ENCODE peak calls at places on chromosome 21, in seven cellular contexts. T, O, X, F, B, D and A are unnamed samples.

GRCh38 chr21:41964171-41964570 is 10.4 kb upstream of the C2CD2 start:
- DNase-seq in T (no peak), O (no peak), X (no peak), F (no peak), B (no peak), D (no peak), A (no peak)

GRCh38 chr21:28496517-28496916 is 496.2 kb downstream of the LTN1 start:
- DNase-seq in T (no peak), O (no peak), X (no peak), F (no peak), B (no peak), D (no peak), A (no peak)

GRCh38 chr21:36753556-36753955 is 54.6 kb downstream of the SIM2 start:
- DNase-seq in T (no peak), O (no peak), X (no peak), F (no peak), B (no peak), D (no peak), A (no peak)

GRCh38 chr21:46180778-46181391 is 3.4 kb downstream of the SPATC1L start:
- DNase-seq in T (no peak), O (no peak), X (no peak), F (no peak), B (no peak), D (no peak), A (no peak)

GRCh38 chr21:41662161-41662560 is 104.7 kb downstream of the RIPK4 start:
- DNase-seq in T (no peak), O (no peak), X (no peak), F (no peak), B (no peak), D (no peak), A (no peak)

GRCh38 chr21:39083377-39084008 is 99.8 kb downstream of the PSMG1 start:
- DNase-seq in T (peak), O (peak), X (no peak), F (no peak), B (no peak), D (peak), A (no peak)

GRCh38 chr21:31509108-31510017 is 150.1 kb upstream of the SOD1 start:
- DNase-seq in T (no peak), O (no peak), X (no peak), F (peak), B (no peak), D (no peak), A (no peak)

GRCh38 chr21:17139696-17140095 is 373.1 kb upstream of the CXADR start:
- DNase-seq in T (no peak), O (no peak), X (no peak), F (no peak), B (no peak), D (no peak), A (no peak)

GRCh38 chr21:14383596-14384210 is 757 bp upstream of the HSPA13 start:
- DNase-seq in T (no peak), O (no peak), X (no peak), F (peak), B (no peak), D (no peak), A (no peak)

GRCh38 chr21:31198575-31198974 is 145.5 kb downstream of the TIAM1 start:
- DNase-seq in T (no peak), O (no peak), X (no peak), F (peak), B (no peak), D (peak), A (no peak)

GRCh38 chr21:41973861-41974751 is 20.3 kb upstream of the C2CD2 start:
- DNase-seq in T (no peak), O (no peak), X (no peak), F (peak), B (no peak), D (no peak), A (no peak)

GRCh38 chr21:35438643-35439404 is 389.7 kb upstream of the RUNX1 start:
- DNase-seq in T (no peak), O (no peak), X (no peak), F (peak), B (peak), D (no peak), A (no peak)

GRCh38 chr21:36901575-36901974 is 64.9 kb downstream of the HLCS start:
- DNase-seq in T (no peak), O (no peak), X (no peak), F (no peak), B (no peak), D (no peak), A (no peak)

GRCh38 chr21:35720065-35720810 is 340.1 kb downstream of the SETD4 start:
- DNase-seq in T (no peak), O (no peak), X (no peak), F (no peak), B (no peak), D (no peak), A (no peak)

GRCh38 chr21:34351786-34352241 is 12.0 kb upstream of the KCNE2 start:
- DNase-seq in T (no peak), O (no peak), X (peak), F (peak), B (peak), D (peak), A (no peak)

GRCh38 chr21:44074315-44074958 is 32.8 kb upstream of the PWP2 start:
- DNase-seq in T (no peak), O (no peak), X (no peak), F (no peak), B (no peak), D (no peak), A (no peak)

GRCh38 chr21:44067011-44067839 is 40.0 kb upstream of the PWP2 start:
- DNase-seq in T (no peak), O (no peak), X (no peak), F (no peak), B (no peak), D (no peak), A (no peak)

GRCh38 chr21:44070391-44070790 is 36.8 kb upstream of the PWP2 start:
- DNase-seq in T (no peak), O (no peak), X (no peak), F (no peak), B (no peak), D (no peak), A (no peak)

GRCh38 chr21:44072111-44072510 is 35.1 kb upstream of the PWP2 start:
- DNase-seq in T (no peak), O (no peak), X (no peak), F (no peak), B (no peak), D (no peak), A (no peak)

GRCh38 chr21:44071359-44072104 is 35.7 kb upstream of the PWP2 start:
- DNase-seq in T (no peak), O (no peak), X (no peak), F (no peak), B (no peak), D (no peak), A (no peak)
- TF ChIP-seq CTCF in T (no peak), O (no peak), X (no peak), F (no peak), B (no peak), D (no peak), A (no peak)

GRCh38 chr21:26842976-26843911 is 2.0 kb downstream of the ADAMTS1 start:
- DNase-seq in T (peak), O (peak), X (peak), F (no peak), B (no peak), D (peak), A (no peak)

GRCh38 chr21:26843912-26844257 is 1.3 kb downstream of the ADAMTS1 start:
- DNase-seq in T (no peak), O (no peak), X (peak), F (no peak), B (no peak), D (no peak), A (no peak)

GRCh38 chr21:26845750-26846035 is 484 bp upstream of the ADAMTS1 start:
- DNase-seq in T (no peak), O (no peak), X (no peak), F (no peak), B (no peak), D (no peak), A (no peak)

GRCh38 chr21:26845066-26845749 is at the start of gene ADAMTS1:
- DNase-seq in T (peak), O (peak), X (peak), F (no peak), B (no peak), D (peak), A (no peak)

GRCh38 chr21:26844258-26845065 is 747 bp downstream of the ADAMTS1 start:
- DNase-seq in T (peak), O (peak), X (peak), F (no peak), B (no peak), D (peak), A (no peak)
- TF ChIP-seq CTCF in T (no peak), O (no peak), X (no peak), F (no peak), B (no peak), D (no peak), A (no peak)

DNA sequence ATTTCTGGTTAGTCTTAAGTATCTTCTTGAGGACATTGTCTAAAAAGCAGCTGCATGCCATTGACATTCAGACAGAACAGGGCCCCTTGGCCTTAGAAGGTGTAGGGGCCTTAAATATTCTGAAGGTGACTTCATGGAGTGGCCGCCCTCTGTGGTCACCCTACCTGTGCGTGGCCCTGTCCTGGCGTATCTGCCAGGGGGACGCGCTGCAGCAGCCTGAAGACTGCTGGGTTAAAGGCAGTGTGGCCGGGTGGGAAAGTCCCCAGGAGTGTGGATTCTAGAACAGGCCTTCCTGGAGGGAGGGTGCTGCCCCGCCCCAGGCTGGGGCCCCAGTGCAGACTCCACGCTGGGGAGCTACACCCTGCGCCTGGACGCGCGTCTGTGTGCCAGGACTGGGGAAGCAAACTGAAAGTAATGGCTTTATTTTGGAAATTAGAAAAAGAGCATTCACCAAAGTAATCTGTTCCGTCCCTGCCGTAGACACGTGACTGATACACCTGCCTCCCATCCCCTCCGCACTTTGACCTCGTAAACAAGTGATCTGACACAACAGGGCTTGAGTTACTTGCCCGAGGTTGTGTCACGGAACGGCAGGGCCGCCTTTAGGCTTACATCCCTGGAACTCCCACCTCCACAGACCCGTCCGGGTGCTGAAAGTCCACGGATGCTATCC is 1.8 kb downstream of the AGPAT3 start:
- DNase-seq in T (no peak), O (no peak), X (no peak), F (peak), B (no peak), D (peak), A (no peak)
- TF ChIP-seq CTCF in T (no peak), O (no peak), X (no peak), F (no peak), B (no peak), D (no peak), A (no peak)

GRCh38 chr21:37903396-37903795 is 12.9 kb downstream of the KCNJ6 start:
- DNase-seq in T (no peak), O (no peak), X (no peak), F (no peak), B (no peak), D (no peak), A (no peak)
- TF ChIP-seq CTCF in T (no peak), O (no peak), X (no peak), F (no peak), B (no peak), D (no peak), A (no peak)

GRCh38 chr21:23452384-23453083 is 2154.7 kb downstream of the MRPL39 start:
- DNase-seq in T (no peak), O (no peak), X (peak), F (no peak), B (no peak), D (no peak), A (no peak)
- TF ChIP-seq CTCF in T (no peak), O (no peak), X (peak), F (no peak), B (peak), D (no peak), A (no peak)